ENCODE peak calls at places on chromosomes 1 and 21, in five cellular contexts. T, B, P, H and E are unnamed samples. For H3K27me3, the result is how much of the 10 kb centered on the place peaks cover.

GRCh38 chr1:180451504-180451903 is 50.9 kb downstream of the ACBD6 start:
- DNase-seq in P (no peak), T (no peak), B (no peak), H (no peak), E (no peak)

GRCh38 chr21:35239811-35240219 is 190.7 kb upstream of the RUNX1 start:
- DNase-seq in B (no peak), T (no peak), H (no peak), P (no peak), E (no peak)

GRCh38 chr1:76095800-76096199 is 21.3 kb downstream of the ST6GALNAC3 start:
- DNase-seq in B (no peak), T (no peak), P (no peak), H (no peak), E (no peak)

GRCh38 chr1:242225770-242226573 is 227.1 kb upstream of the MAP1LC3C start:
- DNase-seq in H (no peak), B (no peak), T (no peak), P (peak), E (no peak)

GRCh38 chr1:176499671-176500070 is 36.7 kb downstream of the PAPPA2 start:
- DNase-seq in T (no peak), H (no peak), P (no peak), B (no peak), E (no peak)

GRCh38 chr1:9186082-9186859 is 48.3 kb upstream of the H6PD start:
- DNase-seq in B (no peak), T (no peak), P (no peak), H (no peak), E (no peak)

GRCh38 chr1:227447531-227447990 is 115.8 kb upstream of the ZNF678 start:
- DNase-seq in B (peak), H (no peak), P (peak), T (no peak), E (peak)

GRCh38 chr1:207282496-207283380 is 38.7 kb upstream of the CD55 start:
- DNase-seq in B (no peak), T (no peak), P (peak), H (no peak), E (no peak)

GRCh38 chr1:213394837-213395236 is 343.8 kb downstream of the RPS6KC1 start:
- DNase-seq in B (no peak), H (no peak), P (no peak), T (no peak), E (no peak)

GRCh38 chr1:23394664-23395063 is 25.0 kb upstream of the ZNF436 start:
- DNase-seq in P (no peak), H (peak), B (peak), T (no peak), E (peak)

GRCh38 chr21:46211786-46212720 is 16.5 kb downstream of the LSS start:
- DNase-seq in T (no peak), B (no peak), P (peak), H (peak), E (peak)

GRCh38 chr1:63143482-63143881 is 178.9 kb upstream of the FOXD3 start:
- DNase-seq in T (no peak), H (no peak), B (no peak), P (no peak), E (no peak)

GRCh38 chr1:209554761-209555611 is 28.5 kb upstream of the CAMK1G start:
- DNase-seq in T (no peak), P (no peak), H (no peak), B (no peak), E (no peak)

GRCh38 chr1:21955474-21956281 is 18.6 kb upstream of the HSPG2 start:
- DNase-seq in P (no peak), T (no peak), H (peak), B (no peak), E (no peak)

GRCh38 chr1:151315565-151316235 is 11.5 kb downstream of the PI4KB start:
- DNase-seq in B (no peak), H (no peak), T (no peak), P (no peak), E (no peak)

GRCh38 chr1:203289281-203289981 is 15.9 kb upstream of the BTG2 start:
- DNase-seq in B (peak), H (peak), T (peak), P (no peak), E (peak)

GRCh38 chr21:14686466-14687276 is 140.6 kb upstream of the SAMSN1 start:
- DNase-seq in H (no peak), T (no peak), B (no peak), P (no peak), E (no peak)

GRCh38 chr1:59443355-59443754 is 146.5 kb downstream of the FGGY start:
- DNase-seq in T (no peak), H (no peak), P (peak), B (no peak), E (no peak)

GRCh38 chr1:220067246-220068204 is 21.2 kb upstream of the EPRS1 start:
- DNase-seq in H (no peak), T (no peak), B (no peak), P (peak), E (no peak)

GRCh38 chr1:23868848-23869450 is 859 bp upstream of the FUCA1 start:
- DNase-seq in T (no peak), B (no peak), H (no peak), P (no peak), E (peak)

GRCh38 chr1:39639333-39640130 is at the start of gene HEYL:
- DNase-seq in P (no peak), B (peak), H (peak), T (peak), E (peak)

GRCh38 chr1:184937729-184938128 is 36.6 kb downstream of the NIBAN1 start:
- DNase-seq in H (no peak), B (no peak), T (no peak), P (no peak), E (no peak)

GRCh38 chr1:111725192-111725591 is 14.0 kb downstream of the INKA2 start:
- DNase-seq in B (peak), H (peak), T (no peak), P (no peak), E (no peak)

GRCh38 chr21:26845066-26845749 is at the start of gene ADAMTS1:
- DNase-seq in B (peak), T (no peak), P (peak), H (peak), E (peak)

GRCh38 chr1:91792393-91793032 is 93.4 kb downstream of the TGFBR3 start:
- DNase-seq in T (no peak), H (no peak), P (no peak), B (no peak), E (no peak)

DNA sequence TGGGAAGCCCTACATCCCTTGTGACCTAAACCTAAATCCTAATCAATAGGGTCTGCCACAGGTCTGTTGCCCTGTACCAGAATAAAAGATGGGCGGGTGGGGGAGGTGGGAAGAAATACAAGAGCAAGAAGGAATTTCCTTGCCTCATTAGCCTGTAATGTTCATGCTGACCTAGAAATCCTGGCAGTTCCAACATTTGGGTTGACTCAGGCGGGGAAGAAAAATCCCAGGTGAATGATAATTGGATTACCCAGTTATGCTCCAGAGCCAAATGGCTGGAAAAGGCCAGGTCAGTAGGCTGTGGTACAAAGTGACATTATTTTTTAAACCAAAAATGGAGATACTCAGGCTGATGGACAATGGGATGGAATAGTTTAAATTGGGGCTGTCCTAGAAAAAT is 27.3 kb upstream of the A3GALT2 start:
- DNase-seq in P (peak), B (no peak), T (no peak), H (peak), E (no peak)
- H3K27me3 ChIP-seq in P (under half), B (under half), T (under half), H (under half), E (under half)

DNA sequence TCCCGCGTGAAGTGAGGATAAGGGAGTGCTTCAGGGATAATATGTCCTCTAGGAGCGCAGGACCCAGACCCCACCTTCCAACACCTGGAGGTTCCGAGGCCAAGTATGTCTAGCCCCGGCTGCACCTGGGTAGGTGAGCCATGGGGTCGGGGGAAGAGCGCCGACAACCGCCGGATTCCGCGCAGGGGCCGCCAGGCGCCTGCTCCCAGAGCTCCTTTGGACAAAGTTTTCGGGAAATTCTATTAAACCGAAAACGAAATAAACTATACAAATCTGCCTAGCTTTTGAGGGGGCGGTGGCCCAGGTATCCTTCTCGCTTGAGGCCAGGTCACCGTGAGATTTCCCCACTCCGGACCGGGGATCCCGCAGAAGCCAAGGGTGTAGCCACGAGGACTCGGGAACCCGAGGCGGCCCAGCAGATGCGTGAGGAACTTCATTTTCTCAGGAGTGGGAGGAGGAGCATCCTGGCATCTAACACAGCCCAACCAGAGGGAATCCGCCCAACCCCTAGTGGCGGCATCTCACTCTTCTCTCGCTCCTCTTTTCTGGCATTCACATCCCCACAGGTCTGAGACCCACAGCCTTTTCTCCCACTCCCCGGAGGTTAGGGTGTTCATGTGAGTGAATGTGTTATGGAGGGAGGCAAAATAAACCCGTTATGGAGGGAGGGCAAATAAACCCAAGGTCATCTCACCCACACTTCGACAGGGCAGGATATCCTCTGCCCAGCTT is 2.3 kb upstream of the DMRTA2 start:
- DNase-seq in H (no peak), P (no peak), T (no peak), B (no peak), E (no peak)
- H3K27me3 ChIP-seq in H (half or more), P (under half), T (half or more), B (half or more), E (under half)

GRCh38 chr1:6711174-6711573 is 9.6 kb upstream of the DNAJC11 start:
- DNase-seq in H (no peak), B (no peak), T (no peak), P (no peak), E (no peak)
- H3K27me3 ChIP-seq in H (under half), B (under half), T (under half), P (under half), E (under half)

GRCh38 chr1:168637350-168637991 is 61.1 kb downstream of the XCL1 start:
- DNase-seq in H (no peak), P (peak), B (no peak), T (no peak), E (no peak)

GRCh38 chr1:168635129-168635528 is 58.7 kb downstream of the XCL1 start:
- DNase-seq in H (no peak), T (no peak), B (no peak), P (peak), E (no peak)

GRCh38 chr1:168636642-168637111 is 60.3 kb downstream of the XCL1 start:
- DNase-seq in P (peak), H (peak), B (no peak), T (no peak), E (no peak)

GRCh38 chr1:168638884-168639283 is 62.5 kb downstream of the XCL1 start:
- DNase-seq in T (no peak), B (no peak), P (no peak), H (no peak), E (no peak)

DNA sequence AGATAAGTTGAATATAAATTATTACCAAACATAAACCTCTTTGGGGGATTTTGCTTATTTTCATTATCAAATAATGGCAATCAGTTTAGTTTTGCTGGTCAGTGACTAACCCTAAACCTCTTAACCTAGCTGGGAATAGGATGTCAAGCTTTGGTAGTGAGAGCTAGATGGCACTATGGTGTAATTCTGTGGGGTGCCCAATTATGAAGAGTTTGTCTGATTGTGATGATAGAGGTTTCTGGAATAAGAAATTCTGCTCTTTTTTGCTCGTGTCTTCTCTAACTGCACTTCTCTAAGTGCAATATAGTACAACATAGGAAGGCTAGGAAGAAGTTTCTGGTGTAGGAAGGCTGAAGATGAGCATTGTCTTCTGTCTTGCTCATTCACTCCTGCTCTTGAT is 59.8 kb downstream of the XCL1 start:
- DNase-seq in H (no peak), P (peak), T (no peak), B (no peak), E (no peak)
- H3K27me3 ChIP-seq in H (under half), P (under half), T (under half), B (under half), E (under half)

GRCh38 chr1:90717665-90718410 is 736 bp upstream of the BARHL2 start:
- DNase-seq in H (no peak), T (no peak), P (no peak), B (no peak), E (peak)

GRCh38 chr1:90721210-90722194 is 4.4 kb upstream of the BARHL2 start:
- DNase-seq in P (peak), B (no peak), H (no peak), T (no peak), E (no peak)

GRCh38 chr1:90718411-90719320 is 1.6 kb upstream of the BARHL2 start:
- DNase-seq in P (no peak), B (no peak), T (no peak), H (no peak), E (no peak)

GRCh38 chr1:90720137-90720636 is 3.1 kb upstream of the BARHL2 start:
- DNase-seq in B (no peak), P (no peak), H (no peak), T (no peak), E (no peak)

GRCh38 chr1:90719321-90720136 is 2.4 kb upstream of the BARHL2 start:
- DNase-seq in B (no peak), H (no peak), T (no peak), P (no peak), E (no peak)
- H3K27me3 ChIP-seq in B (half or more), H (half or more), T (half or more), P (under half), E (under half)